ENCODE peak calls at places on chromosomes 7 and 10, in four cellular contexts. M is suprapubic skin, S is A549, N is IMR-90. U is an unnamed sample. For H3K9me3, the result is how much of the 10 kb centered on the place peaks cover.

GRCh38 chr10:93514496-93514895 is 18.1 kb downstream of the CEP55 start:
- DNase-seq in M (no peak), S (no peak), N (peak), U (no peak)

GRCh38 chr7:30564243-30564892 is 30.3 kb upstream of the GARS1 start:
- DNase-seq in M (peak), S (peak), N (peak), U (peak)

GRCh38 chr10:91520657-91521056 is 110.5 kb downstream of the HECTD2 start:
- DNase-seq in M (no peak), S (no peak), N (no peak), U (no peak)

GRCh38 chr7:106234425-106234824 is 50.4 kb downstream of the NAMPT start:
- DNase-seq in M (no peak), S (no peak), N (no peak), U (no peak)

GRCh38 chr7:132398253-132398913 is 177.9 kb downstream of the PLXNA4 start:
- DNase-seq in M (no peak), S (no peak), N (no peak), U (no peak)

GRCh38 chr10:44723654-44724053 is 187.5 kb upstream of the TMEM72 start:
- DNase-seq in M (no peak), S (no peak), N (peak), U (no peak)

GRCh38 chr10:28587270-28587969 is 54.5 kb downstream of the WAC start:
- DNase-seq in M (no peak), S (no peak), N (peak), U (no peak)

GRCh38 chr10:68831961-68832455 is 4.7 kb downstream of the STOX1 start:
- DNase-seq in M (no peak), S (no peak), N (no peak), U (no peak)

GRCh38 chr10:77422491-77423338 is 214.9 kb downstream of the KCNMA1 start:
- DNase-seq in M (no peak), S (no peak), N (no peak), U (no peak)

GRCh38 chr10:83988435-83988834 is 150.9 kb upstream of the GHITM start:
- DNase-seq in M (no peak), S (no peak), N (no peak), U (no peak)

GRCh38 chr7:1977876-1978441 is 254.8 kb downstream of the MAD1L1 start:
- DNase-seq in M (peak), S (no peak), N (no peak), U (no peak)

GRCh38 chr7:151083824-151084160 is 499 bp upstream of the TMUB1 start:
- DNase-seq in M (no peak), S (no peak), N (no peak), U (no peak)

DNA sequence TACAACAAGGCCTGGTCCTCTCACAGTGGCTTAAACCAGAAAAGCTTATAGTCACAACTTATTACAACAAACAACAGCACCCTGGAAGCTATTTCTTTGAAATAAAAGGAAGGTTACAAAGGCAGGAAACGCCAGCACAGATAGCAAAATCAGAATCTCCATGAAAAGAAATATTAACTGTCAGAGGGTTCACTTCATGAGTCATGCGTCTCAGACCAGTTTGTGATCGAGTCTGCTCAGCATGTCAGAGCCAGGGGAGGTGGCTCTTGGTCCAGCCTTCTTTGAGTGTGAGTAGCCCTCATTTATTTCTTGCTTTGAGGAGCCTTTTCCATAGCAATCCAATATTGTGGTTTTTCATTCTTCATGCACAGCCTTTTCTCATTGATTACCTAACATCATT is 418.7 kb upstream of the NPVF start:
- DNase-seq in M (no peak), S (no peak), N (no peak), U (no peak)
- H3K9me3 ChIP-seq in M (under half), S (under half), N (under half), U (under half)

DNA sequence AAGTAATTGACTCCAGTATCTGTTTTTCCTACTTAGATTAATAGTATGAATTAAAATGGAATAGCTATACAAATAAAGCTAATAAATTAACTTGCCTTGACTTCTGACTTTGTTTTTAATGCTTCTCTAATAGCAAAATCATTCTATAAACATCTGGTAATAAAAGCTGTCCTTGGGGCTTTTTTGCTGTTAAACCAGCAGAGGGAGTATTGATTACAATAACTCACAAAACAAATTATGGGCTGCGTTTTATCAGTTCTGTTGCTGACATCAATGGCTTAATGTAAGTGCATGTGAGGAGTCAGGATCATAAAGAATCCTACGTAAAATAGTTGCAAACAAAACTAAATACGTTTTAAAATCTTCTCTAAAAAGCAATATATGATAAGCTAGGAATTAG is 667.8 kb downstream of the PCDH15 start:
- DNase-seq in M (no peak), S (no peak), N (no peak), U (no peak)
- H3K9me3 ChIP-seq in M (under half), S (under half), N (under half), U (under half)

DNA sequence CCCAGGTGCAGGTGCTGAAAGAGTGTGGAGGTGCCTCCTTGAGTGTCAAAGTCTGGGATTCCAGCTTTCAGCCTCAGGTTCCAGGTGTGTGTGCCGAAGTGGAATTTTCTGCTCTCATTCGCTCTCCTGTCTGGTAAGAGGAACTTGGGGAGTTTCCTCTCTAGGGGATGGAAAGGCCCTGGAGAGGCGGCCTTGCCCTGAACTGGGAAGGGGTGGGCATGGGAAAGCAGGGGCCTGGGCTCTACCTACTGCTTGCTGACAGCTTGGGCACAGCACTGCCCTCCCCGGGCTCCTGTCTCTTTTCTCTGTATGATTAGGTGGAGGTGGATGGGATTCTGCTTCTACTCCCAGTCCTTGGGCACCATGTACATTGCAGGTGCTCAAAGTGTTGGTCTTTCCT is 192.8 kb downstream of the ZNF716 start:
- DNase-seq in M (no peak), S (no peak), N (no peak), U (no peak)
- H3K9me3 ChIP-seq in M (under half), S (under half), N (under half), U (under half)

GRCh38 chr7:95444796-95445195 is 10.0 kb upstream of the PON2 start:
- DNase-seq in M (no peak), S (no peak), N (no peak), U (no peak)
- H3K9me3 ChIP-seq in M (under half), S (under half), N (under half), U (under half)

GRCh38 chr10:108064856-108065255 is 900.4 kb upstream of the SORCS1 start:
- DNase-seq in M (no peak), S (no peak), N (no peak), U (no peak)
- H3K9me3 ChIP-seq in M (under half), S (under half), N (under half), U (under half)